ENCODE peak calls at places on chromosomes 7 and 10, in seven cellular contexts. One of them, this sample, is unnamed.

GRCh38 chr10:76115471-76116155 is 684.2 kb downstream of the LRMDA start:
- DNase-seq in endothelial cell: no peak
- DNase-seq in CD8-positive, alpha-beta memory T cell: no peak
- DNase-seq in activated effector memory CD4-positive, alpha-beta T cell treated with Interleukin-2 at 50 U/mL for 16 hours: no peak
- DNase-seq in AG09319: no peak
- DNase-seq in tibial artery: no peak
- DNase-seq in fibroblast of the conjunctiva: no peak
- DNase-seq in this sample: no peak

GRCh38 chr10:35340975-35341374 is 4.7 kb downstream of the CCNY start:
- DNase-seq in endothelial cell: no peak
- DNase-seq in CD8-positive, alpha-beta memory T cell: no peak
- DNase-seq in activated effector memory CD4-positive, alpha-beta T cell treated with Interleukin-2 at 50 U/mL for 16 hours: no peak
- DNase-seq in AG09319: no peak
- DNase-seq in tibial artery: no peak
- DNase-seq in fibroblast of the conjunctiva: no peak
- DNase-seq in this sample: peak; percentile 14

GRCh38 chr10:124339951-124340760 is 78.6 kb downstream of the OAT start:
- DNase-seq in endothelial cell: no peak
- DNase-seq in CD8-positive, alpha-beta memory T cell: no peak
- DNase-seq in activated effector memory CD4-positive, alpha-beta T cell treated with Interleukin-2 at 50 U/mL for 16 hours: no peak
- DNase-seq in AG09319: peak; percentile 91
- DNase-seq in tibial artery: no peak
- DNase-seq in fibroblast of the conjunctiva: peak; percentile 88
- DNase-seq in this sample: no peak

GRCh38 chr10:124926548-124926947 is 15.4 kb upstream of the ZRANB1 start:
- DNase-seq in endothelial cell: no peak
- DNase-seq in CD8-positive, alpha-beta memory T cell: no peak
- DNase-seq in activated effector memory CD4-positive, alpha-beta T cell treated with Interleukin-2 at 50 U/mL for 16 hours: no peak
- DNase-seq in AG09319: no peak
- DNase-seq in tibial artery: no peak
- DNase-seq in fibroblast of the conjunctiva: no peak
- DNase-seq in this sample: no peak

GRCh38 chr7:54995166-54995565 is 23.7 kb upstream of the EGFR start:
- DNase-seq in endothelial cell: no peak
- DNase-seq in CD8-positive, alpha-beta memory T cell: no peak
- DNase-seq in activated effector memory CD4-positive, alpha-beta T cell treated with Interleukin-2 at 50 U/mL for 16 hours: no peak
- DNase-seq in AG09319: no peak
- DNase-seq in tibial artery: no peak
- DNase-seq in fibroblast of the conjunctiva: no peak
- DNase-seq in this sample: no peak

GRCh38 chr7:95871078-95871848 is 98.9 kb downstream of the DYNC1I1 start:
- DNase-seq in endothelial cell: peak; percentile 54
- DNase-seq in CD8-positive, alpha-beta memory T cell: no peak
- DNase-seq in activated effector memory CD4-positive, alpha-beta T cell treated with Interleukin-2 at 50 U/mL for 16 hours: no peak
- DNase-seq in AG09319: no peak
- DNase-seq in tibial artery: peak; percentile 24
- DNase-seq in fibroblast of the conjunctiva: peak; percentile 13
- DNase-seq in this sample: peak; percentile 53

GRCh38 chr10:14144491-14144890 is 186.2 kb downstream of the FRMD4A start:
- DNase-seq in endothelial cell: no peak
- DNase-seq in CD8-positive, alpha-beta memory T cell: no peak
- DNase-seq in activated effector memory CD4-positive, alpha-beta T cell treated with Interleukin-2 at 50 U/mL for 16 hours: no peak
- DNase-seq in AG09319: no peak
- DNase-seq in tibial artery: no peak
- DNase-seq in fibroblast of the conjunctiva: no peak
- DNase-seq in this sample: no peak

GRCh38 chr10:131943021-131943814 is 38.5 kb downstream of the BNIP3 start:
- DNase-seq in endothelial cell: peak; percentile 53
- DNase-seq in CD8-positive, alpha-beta memory T cell: no peak
- DNase-seq in activated effector memory CD4-positive, alpha-beta T cell treated with Interleukin-2 at 50 U/mL for 16 hours: no peak
- DNase-seq in AG09319: no peak
- DNase-seq in tibial artery: no peak
- DNase-seq in fibroblast of the conjunctiva: no peak
- DNase-seq in this sample: peak; percentile 23

GRCh38 chr7:48427671-48428070 is 256.4 kb downstream of the ABCA13 start:
- DNase-seq in endothelial cell: no peak
- DNase-seq in CD8-positive, alpha-beta memory T cell: no peak
- DNase-seq in activated effector memory CD4-positive, alpha-beta T cell treated with Interleukin-2 at 50 U/mL for 16 hours: no peak
- DNase-seq in AG09319: no peak
- DNase-seq in tibial artery: no peak
- DNase-seq in fibroblast of the conjunctiva: no peak
- DNase-seq in this sample: no peak

GRCh38 chr10:100970076-100970913 is 991 bp downstream of the SEMA4G start:
- DNase-seq in endothelial cell: no peak
- DNase-seq in CD8-positive, alpha-beta memory T cell: peak; percentile 34
- DNase-seq in activated effector memory CD4-positive, alpha-beta T cell treated with Interleukin-2 at 50 U/mL for 16 hours: no peak
- DNase-seq in AG09319: no peak
- DNase-seq in tibial artery: no peak
- DNase-seq in fibroblast of the conjunctiva: no peak
- DNase-seq in this sample: no peak

GRCh38 chr7:38000272-38000671 is 79.8 kb downstream of the EPDR1 start:
- DNase-seq in endothelial cell: no peak
- DNase-seq in CD8-positive, alpha-beta memory T cell: no peak
- DNase-seq in activated effector memory CD4-positive, alpha-beta T cell treated with Interleukin-2 at 50 U/mL for 16 hours: no peak
- DNase-seq in AG09319: no peak
- DNase-seq in tibial artery: no peak
- DNase-seq in fibroblast of the conjunctiva: no peak
- DNase-seq in this sample: no peak

GRCh38 chr7:43655584-43655983 is 72.7 kb downstream of the STK17A start:
- DNase-seq in endothelial cell: no peak
- DNase-seq in CD8-positive, alpha-beta memory T cell: no peak
- DNase-seq in activated effector memory CD4-positive, alpha-beta T cell treated with Interleukin-2 at 50 U/mL for 16 hours: no peak
- DNase-seq in AG09319: no peak
- DNase-seq in tibial artery: no peak
- DNase-seq in fibroblast of the conjunctiva: no peak
- DNase-seq in this sample: no peak

GRCh38 chr10:17453377-17454091 is 861 bp downstream of the ST8SIA6 start:
- DNase-seq in endothelial cell: peak; percentile 42
- DNase-seq in CD8-positive, alpha-beta memory T cell: peak; percentile 30
- DNase-seq in activated effector memory CD4-positive, alpha-beta T cell treated with Interleukin-2 at 50 U/mL for 16 hours: peak; percentile 22
- DNase-seq in AG09319: no peak
- DNase-seq in tibial artery: peak; percentile 31
- DNase-seq in fibroblast of the conjunctiva: no peak
- DNase-seq in this sample: no peak

GRCh38 chr10:124728830-124729661 is 15.1 kb downstream of the FAM53B start:
- DNase-seq in endothelial cell: no peak
- DNase-seq in CD8-positive, alpha-beta memory T cell: no peak
- DNase-seq in activated effector memory CD4-positive, alpha-beta T cell treated with Interleukin-2 at 50 U/mL for 16 hours: no peak
- DNase-seq in AG09319: no peak
- DNase-seq in tibial artery: no peak
- DNase-seq in fibroblast of the conjunctiva: no peak
- DNase-seq in this sample: no peak

GRCh38 chr7:100085515-100085914 is 3.3 kb upstream of the COPS6 start:
- DNase-seq in endothelial cell: no peak
- DNase-seq in CD8-positive, alpha-beta memory T cell: no peak
- DNase-seq in activated effector memory CD4-positive, alpha-beta T cell treated with Interleukin-2 at 50 U/mL for 16 hours: no peak
- DNase-seq in AG09319: no peak
- DNase-seq in tibial artery: no peak
- DNase-seq in fibroblast of the conjunctiva: no peak
- DNase-seq in this sample: no peak

GRCh38 chr7:128847721-128848211 is 14.9 kb upstream of the ATP6V1F start:
- DNase-seq in endothelial cell: no peak
- DNase-seq in CD8-positive, alpha-beta memory T cell: no peak
- DNase-seq in activated effector memory CD4-positive, alpha-beta T cell treated with Interleukin-2 at 50 U/mL for 16 hours: no peak
- DNase-seq in AG09319: no peak
- DNase-seq in tibial artery: no peak
- DNase-seq in fibroblast of the conjunctiva: no peak
- DNase-seq in this sample: no peak

GRCh38 chr10:80544316-80544953 is 6.7 kb downstream of the SH2D4B start:
- DNase-seq in endothelial cell: no peak
- DNase-seq in CD8-positive, alpha-beta memory T cell: no peak
- DNase-seq in activated effector memory CD4-positive, alpha-beta T cell treated with Interleukin-2 at 50 U/mL for 16 hours: no peak
- DNase-seq in AG09319: no peak
- DNase-seq in tibial artery: no peak
- DNase-seq in fibroblast of the conjunctiva: no peak
- DNase-seq in this sample: no peak

GRCh38 chr7:145265180-145265579 is 429.3 kb upstream of the TPK1 start:
- DNase-seq in endothelial cell: no peak
- DNase-seq in CD8-positive, alpha-beta memory T cell: no peak
- DNase-seq in activated effector memory CD4-positive, alpha-beta T cell treated with Interleukin-2 at 50 U/mL for 16 hours: no peak
- DNase-seq in AG09319: no peak
- DNase-seq in tibial artery: no peak
- DNase-seq in fibroblast of the conjunctiva: no peak
- DNase-seq in this sample: no peak

GRCh38 chr7:101239951-101240220 is 2.3 kb upstream of the CLDN15 start:
- DNase-seq in endothelial cell: no peak
- DNase-seq in CD8-positive, alpha-beta memory T cell: no peak
- DNase-seq in activated effector memory CD4-positive, alpha-beta T cell treated with Interleukin-2 at 50 U/mL for 16 hours: no peak
- DNase-seq in AG09319: no peak
- DNase-seq in tibial artery: no peak
- DNase-seq in fibroblast of the conjunctiva: no peak
- DNase-seq in this sample: no peak

GRCh38 chr10:88659725-88660592 is 4.3 kb upstream of the LIPF start:
- DNase-seq in endothelial cell: no peak
- DNase-seq in CD8-positive, alpha-beta memory T cell: no peak
- DNase-seq in activated effector memory CD4-positive, alpha-beta T cell treated with Interleukin-2 at 50 U/mL for 16 hours: no peak
- DNase-seq in AG09319: no peak
- DNase-seq in tibial artery: no peak
- DNase-seq in fibroblast of the conjunctiva: no peak
- DNase-seq in this sample: no peak

GRCh38 chr10:116984202-116984993 is 20.6 kb downstream of the SHTN1 start:
- DNase-seq in endothelial cell: no peak
- DNase-seq in CD8-positive, alpha-beta memory T cell: no peak
- DNase-seq in activated effector memory CD4-positive, alpha-beta T cell treated with Interleukin-2 at 50 U/mL for 16 hours: no peak
- DNase-seq in AG09319: no peak
- DNase-seq in tibial artery: no peak
- DNase-seq in fibroblast of the conjunctiva: no peak
- DNase-seq in this sample: no peak

GRCh38 chr10:81874878-81875679 is at the start of gene NRG3:
- DNase-seq in endothelial cell: peak; percentile 49
- DNase-seq in CD8-positive, alpha-beta memory T cell: no peak
- DNase-seq in activated effector memory CD4-positive, alpha-beta T cell treated with Interleukin-2 at 50 U/mL for 16 hours: no peak
- DNase-seq in AG09319: no peak
- DNase-seq in tibial artery: no peak
- DNase-seq in fibroblast of the conjunctiva: no peak
- DNase-seq in this sample: peak; percentile 41

GRCh38 chr7:111413796-111414195 is 148.5 kb downstream of the IMMP2L start:
- DNase-seq in endothelial cell: no peak
- DNase-seq in CD8-positive, alpha-beta memory T cell: no peak
- DNase-seq in activated effector memory CD4-positive, alpha-beta T cell treated with Interleukin-2 at 50 U/mL for 16 hours: no peak
- DNase-seq in AG09319: no peak
- DNase-seq in tibial artery: peak; percentile 25
- DNase-seq in fibroblast of the conjunctiva: no peak
- DNase-seq in this sample: no peak

GRCh38 chr10:94902570-94902969 is 35.9 kb upstream of the CYP2C9 start:
- DNase-seq in endothelial cell: no peak
- DNase-seq in CD8-positive, alpha-beta memory T cell: no peak
- DNase-seq in activated effector memory CD4-positive, alpha-beta T cell treated with Interleukin-2 at 50 U/mL for 16 hours: no peak
- DNase-seq in AG09319: no peak
- DNase-seq in tibial artery: no peak
- DNase-seq in fibroblast of the conjunctiva: no peak
- DNase-seq in this sample: no peak